ENCODE peak calls at places on chromosomes 13 and 19, in five cellular contexts. Z is H1, C is GM12878, K is HepG2, Q is NT2/D1. O is an unnamed sample.

GRCh38 chr19:23075031-23075733 is 41.6 kb upstream of the ZNF730 start:
- DNase-seq in Z (peak), C (no peak), K (no peak), Q (peak), O (no peak)

GRCh38 chr13:27533155-27533643 is 82.8 kb upstream of the MTIF3 start:
- DNase-seq in Z (peak), C (no peak), K (peak), Q (peak), O (peak)

GRCh38 chr19:47643281-47643680 is 34.3 kb downstream of the BICRA start:
- DNase-seq in Z (no peak), C (no peak), K (no peak), Q (no peak), O (no peak)

GRCh38 chr13:53151692-53152421 is 123.2 kb downstream of the OLFM4 start:
- DNase-seq in Z (peak), C (peak), K (peak), Q (peak), O (peak)

GRCh38 chr13:44894001-44894770 is 95.1 kb downstream of the NUFIP1 start:
- DNase-seq in Z (no peak), C (no peak), K (no peak), Q (no peak), O (no peak)

GRCh38 chr13:75661443-75661842 is 25.3 kb downstream of the LMO7 start:
- DNase-seq in Z (no peak), C (no peak), K (no peak), Q (no peak), O (no peak)

GRCh38 chr19:30135358-30135757 is 193.3 kb downstream of the URI1 start:
- DNase-seq in Z (no peak), C (no peak), K (no peak), Q (no peak), O (no peak)

GRCh38 chr13:78102121-78102677 is 183.6 kb upstream of the EDNRB start:
- DNase-seq in Z (no peak), C (peak), K (no peak), Q (no peak), O (no peak)

GRCh38 chr13:94351292-94352000 is 128.0 kb downstream of the DCT start:
- DNase-seq in Z (no peak), C (no peak), K (no peak), Q (no peak), O (no peak)

GRCh38 chr13:33514362-33514761 is 228.8 kb upstream of the STARD13 start:
- DNase-seq in Z (no peak), C (no peak), K (no peak), Q (no peak), O (peak)

GRCh38 chr13:51557875-51558604 is 26.2 kb upstream of the WDFY2 start:
- DNase-seq in Z (no peak), C (no peak), K (no peak), Q (no peak), O (no peak)

GRCh38 chr13:104286566-104287290 is 1220.5 kb upstream of the SLC10A2 start:
- DNase-seq in Z (no peak), C (no peak), K (no peak), Q (peak), O (no peak)

GRCh38 chr13:113861433-113862030 is 2.3 kb downstream of the GAS6 start:
- DNase-seq in Z (peak), C (no peak), K (no peak), Q (no peak), O (no peak)

GRCh38 chr13:28819748-28820098 is 416 bp upstream of the MTUS2 start:
- DNase-seq in Z (peak), C (no peak), K (peak), Q (peak), O (peak)

GRCh38 chr13:26914624-26915023 is 154.0 kb upstream of the GPR12 start:
- DNase-seq in Z (no peak), C (peak), K (no peak), Q (no peak), O (no peak)

GRCh38 chr19:7385062-7385461 is 36.3 kb downstream of the ARHGEF18 start:
- DNase-seq in Z (no peak), C (no peak), K (no peak), Q (no peak), O (no peak)

GRCh38 chr19:7386308-7386707 is 37.6 kb downstream of the ARHGEF18 start:
- DNase-seq in Z (no peak), C (no peak), K (no peak), Q (no peak), O (no peak)

GRCh38 chr19:7381073-7381390 is 32.3 kb downstream of the ARHGEF18 start:
- DNase-seq in Z (peak), C (no peak), K (no peak), Q (no peak), O (no peak)

GRCh38 chr19:7382694-7383093 is 34.0 kb downstream of the ARHGEF18 start:
- DNase-seq in Z (peak), C (no peak), K (no peak), Q (no peak), O (peak)

GRCh38 chr19:7383284-7383683 is 34.5 kb downstream of the ARHGEF18 start:
- DNase-seq in Z (no peak), C (no peak), K (no peak), Q (no peak), O (no peak)
- TF ChIP-seq SUZ12 in Z (no peak), C (no peak), K (no peak), Q (no peak), O (no peak)

DNA sequence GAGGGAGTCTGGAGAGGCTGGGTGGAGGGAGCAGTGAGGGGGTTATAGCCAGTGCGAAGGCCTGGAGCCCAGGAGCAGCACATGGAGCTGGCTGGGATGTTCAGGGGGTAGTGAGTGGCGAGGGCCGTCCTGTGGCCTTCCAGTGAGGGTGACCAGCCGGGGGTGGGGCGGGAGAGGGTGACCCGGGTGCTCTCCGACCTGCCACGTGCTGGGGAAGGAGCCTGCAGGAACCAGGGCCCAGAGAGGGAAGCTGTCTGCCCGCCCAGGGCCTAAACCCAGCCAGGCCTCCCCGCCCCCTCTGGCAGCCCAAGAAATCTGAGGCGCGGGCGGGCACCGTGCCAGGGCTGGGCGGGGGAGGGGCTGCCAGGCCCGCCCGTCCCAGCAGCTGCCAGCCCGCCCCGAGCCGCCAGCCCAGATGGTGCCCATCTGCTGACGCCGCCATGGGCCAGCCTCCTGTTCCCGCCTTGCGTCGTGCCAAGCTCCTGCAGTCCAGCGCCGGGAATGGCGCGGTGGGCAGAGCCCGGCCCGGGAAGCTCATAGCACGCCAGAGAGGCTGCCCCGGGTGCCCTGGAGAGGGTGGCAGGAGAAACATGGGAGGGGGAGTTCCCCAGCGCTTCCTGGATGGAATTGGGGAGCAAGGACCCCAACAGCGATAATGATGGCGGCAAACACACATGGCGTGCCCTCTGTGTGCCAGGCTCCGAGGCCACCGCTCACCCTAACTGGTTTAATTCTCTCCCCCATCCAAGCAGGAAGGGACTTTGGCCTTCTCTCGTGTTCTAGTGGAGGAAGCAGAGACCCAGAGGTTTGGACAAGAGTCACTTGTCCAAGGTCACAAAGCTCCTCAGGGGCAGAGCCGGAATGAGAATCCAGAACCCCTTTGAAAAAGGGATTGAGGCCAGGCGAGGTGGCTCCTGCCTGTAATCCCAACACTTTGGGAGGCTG is 21.5 kb downstream of the NFIC start:
- DNase-seq in Z (no peak), C (no peak), K (no peak), Q (no peak), O (no peak)
- TF ChIP-seq SUZ12 in Z (no peak), C (no peak), K (no peak), Q (no peak), O (no peak)

GRCh38 chr19:38506723-38507550 is 73.4 kb downstream of the RYR1 start:
- DNase-seq in Z (peak), C (peak), K (peak), Q (peak), O (peak)
- TF ChIP-seq SUZ12 in Z (no peak), C (no peak), K (no peak), Q (no peak), O (no peak)

GRCh38 chr19:1129535-1129934 is 25.7 kb downstream of the GPX4 start:
- DNase-seq in Z (no peak), C (no peak), K (no peak), Q (no peak), O (no peak)

GRCh38 chr19:1133471-1133929 is 29.7 kb downstream of the GPX4 start:
- DNase-seq in Z (peak), C (peak), K (no peak), Q (no peak), O (peak)

GRCh38 chr19:1131718-1132552 is 28.1 kb downstream of the GPX4 start:
- DNase-seq in Z (no peak), C (peak), K (no peak), Q (peak), O (no peak)

GRCh38 chr19:1132625-1133383 is 29.0 kb downstream of the GPX4 start:
- DNase-seq in Z (no peak), C (no peak), K (no peak), Q (no peak), O (no peak)

GRCh38 chr19:1130801-1131717 is 27.3 kb downstream of the GPX4 start:
- DNase-seq in Z (no peak), C (no peak), K (no peak), Q (no peak), O (no peak)
- TF ChIP-seq SUZ12 in Z (no peak), C (no peak), K (no peak), Q (no peak), O (no peak)

GRCh38 chr19:37304884-37305255 is 66.0 kb upstream of the ZNF527 start:
- DNase-seq in Z (no peak), C (no peak), K (no peak), Q (no peak), O (no peak)
- TF ChIP-seq SUZ12 in Z (no peak), C (no peak), K (no peak), Q (no peak), O (no peak)